ENCODE peak calls at places on chromosomes 12 and 14, in eight cellular contexts. One of them, this sample, is unnamed.

GRCh38 chr12:48767521-48767920 is 21.4 kb downstream of the ADCY6 start:
- DNase-seq in omental fat pad: no peak
- DNase-seq in choroid plexus epithelial cell: no peak
- DNase-seq in CD4-positive, alpha-beta T cell: no peak
- DNase-seq in stimulated activated CD8-positive, alpha-beta memory T cell treated with anti-CD3 and anti-CD28 coated beads, Interleukin-15, amount 100 ng/mL, for 24 hours: no peak
- DNase-seq in kidney: no peak
- DNase-seq in pancreas: no peak
- DNase-seq in T-helper 2 cell: no peak
- DNase-seq in this sample: no peak

GRCh38 chr12:108638141-108638823 is 4.6 kb upstream of the SELPLG start:
- DNase-seq in T-helper 2 cell: no peak
- DNase-seq in stimulated activated CD8-positive, alpha-beta memory T cell treated with anti-CD3 and anti-CD28 coated beads, Interleukin-15, amount 100 ng/mL, for 24 hours: no peak
- DNase-seq in pancreas: no peak
- DNase-seq in choroid plexus epithelial cell: no peak
- DNase-seq in omental fat pad: no peak
- DNase-seq in kidney: no peak
- DNase-seq in CD4-positive, alpha-beta T cell: no peak
- DNase-seq in this sample: no peak

GRCh38 chr14:64562432-64562831 is 12.7 kb downstream of the PPP1R36 start:
- DNase-seq in omental fat pad: no peak
- DNase-seq in choroid plexus epithelial cell: no peak
- DNase-seq in stimulated activated CD8-positive, alpha-beta memory T cell treated with anti-CD3 and anti-CD28 coated beads, Interleukin-15, amount 100 ng/mL, for 24 hours: no peak
- DNase-seq in kidney: no peak
- DNase-seq in CD4-positive, alpha-beta T cell: no peak
- DNase-seq in T-helper 2 cell: no peak
- DNase-seq in pancreas: no peak
- DNase-seq in this sample: no peak

GRCh38 chr12:57836442-57837375 is 9.8 kb downstream of the CTDSP2 start:
- DNase-seq in pancreas: no peak
- DNase-seq in kidney: peak
- DNase-seq in CD4-positive, alpha-beta T cell: peak
- DNase-seq in T-helper 2 cell: peak
- DNase-seq in stimulated activated CD8-positive, alpha-beta memory T cell treated with anti-CD3 and anti-CD28 coated beads, Interleukin-15, amount 100 ng/mL, for 24 hours: no peak
- DNase-seq in choroid plexus epithelial cell: peak
- DNase-seq in omental fat pad: no peak
- DNase-seq in this sample: no peak

GRCh38 chr14:42140831-42141279 is 534.2 kb downstream of the LRFN5 start:
- DNase-seq in T-helper 2 cell: no peak
- DNase-seq in omental fat pad: no peak
- DNase-seq in stimulated activated CD8-positive, alpha-beta memory T cell treated with anti-CD3 and anti-CD28 coated beads, Interleukin-15, amount 100 ng/mL, for 24 hours: no peak
- DNase-seq in choroid plexus epithelial cell: peak
- DNase-seq in CD4-positive, alpha-beta T cell: no peak
- DNase-seq in kidney: no peak
- DNase-seq in pancreas: no peak
- DNase-seq in this sample: no peak

GRCh38 chr14:100589071-100589759 is 2.0 kb upstream of the BEGAIN start:
- DNase-seq in T-helper 2 cell: no peak
- DNase-seq in kidney: peak
- DNase-seq in stimulated activated CD8-positive, alpha-beta memory T cell treated with anti-CD3 and anti-CD28 coated beads, Interleukin-15, amount 100 ng/mL, for 24 hours: no peak
- DNase-seq in choroid plexus epithelial cell: no peak
- DNase-seq in omental fat pad: no peak
- DNase-seq in pancreas: peak
- DNase-seq in CD4-positive, alpha-beta T cell: no peak
- DNase-seq in this sample: no peak

GRCh38 chr12:91413591-91413990 is 231.0 kb upstream of the DCN start:
- DNase-seq in stimulated activated CD8-positive, alpha-beta memory T cell treated with anti-CD3 and anti-CD28 coated beads, Interleukin-15, amount 100 ng/mL, for 24 hours: no peak
- DNase-seq in CD4-positive, alpha-beta T cell: no peak
- DNase-seq in kidney: no peak
- DNase-seq in pancreas: no peak
- DNase-seq in choroid plexus epithelial cell: peak
- DNase-seq in omental fat pad: no peak
- DNase-seq in T-helper 2 cell: no peak
- DNase-seq in this sample: no peak

GRCh38 chr12:42590324-42590934 is 883 bp upstream of the PRICKLE1 start:
- DNase-seq in stimulated activated CD8-positive, alpha-beta memory T cell treated with anti-CD3 and anti-CD28 coated beads, Interleukin-15, amount 100 ng/mL, for 24 hours: no peak
- DNase-seq in omental fat pad: no peak
- DNase-seq in pancreas: peak
- DNase-seq in kidney: peak
- DNase-seq in choroid plexus epithelial cell: no peak
- DNase-seq in CD4-positive, alpha-beta T cell: no peak
- DNase-seq in T-helper 2 cell: no peak
- DNase-seq in this sample: no peak

GRCh38 chr14:30387856-30388255 is 171.1 kb upstream of the G2E3 start:
- DNase-seq in T-helper 2 cell: no peak
- DNase-seq in choroid plexus epithelial cell: no peak
- DNase-seq in kidney: no peak
- DNase-seq in stimulated activated CD8-positive, alpha-beta memory T cell treated with anti-CD3 and anti-CD28 coated beads, Interleukin-15, amount 100 ng/mL, for 24 hours: no peak
- DNase-seq in pancreas: no peak
- DNase-seq in omental fat pad: no peak
- DNase-seq in CD4-positive, alpha-beta T cell: no peak
- DNase-seq in this sample: no peak

GRCh38 chr14:90981658-90982057 is 78.8 kb downstream of the RPS6KA5 start:
- DNase-seq in choroid plexus epithelial cell: no peak
- DNase-seq in stimulated activated CD8-positive, alpha-beta memory T cell treated with anti-CD3 and anti-CD28 coated beads, Interleukin-15, amount 100 ng/mL, for 24 hours: no peak
- DNase-seq in pancreas: no peak
- DNase-seq in kidney: no peak
- DNase-seq in omental fat pad: no peak
- DNase-seq in T-helper 2 cell: no peak
- DNase-seq in CD4-positive, alpha-beta T cell: no peak
- DNase-seq in this sample: no peak

GRCh38 chr12:57611810-57612710 is 825 bp downstream of the ARHGEF25 start:
- DNase-seq in kidney: peak
- DNase-seq in omental fat pad: no peak
- DNase-seq in stimulated activated CD8-positive, alpha-beta memory T cell treated with anti-CD3 and anti-CD28 coated beads, Interleukin-15, amount 100 ng/mL, for 24 hours: no peak
- DNase-seq in CD4-positive, alpha-beta T cell: no peak
- DNase-seq in T-helper 2 cell: no peak
- DNase-seq in choroid plexus epithelial cell: no peak
- DNase-seq in pancreas: no peak
- DNase-seq in this sample: no peak

GRCh38 chr12:91109148-91109564 is 2.1 kb downstream of the LUM start:
- DNase-seq in T-helper 2 cell: no peak
- DNase-seq in choroid plexus epithelial cell: peak
- DNase-seq in stimulated activated CD8-positive, alpha-beta memory T cell treated with anti-CD3 and anti-CD28 coated beads, Interleukin-15, amount 100 ng/mL, for 24 hours: peak
- DNase-seq in pancreas: peak
- DNase-seq in CD4-positive, alpha-beta T cell: peak
- DNase-seq in kidney: peak
- DNase-seq in omental fat pad: peak
- DNase-seq in this sample: peak

GRCh38 chr14:104602315-104602932 is 2.1 kb downstream of the TMEM179 start:
- DNase-seq in pancreas: no peak
- DNase-seq in omental fat pad: no peak
- DNase-seq in choroid plexus epithelial cell: no peak
- DNase-seq in CD4-positive, alpha-beta T cell: no peak
- DNase-seq in T-helper 2 cell: no peak
- DNase-seq in stimulated activated CD8-positive, alpha-beta memory T cell treated with anti-CD3 and anti-CD28 coated beads, Interleukin-15, amount 100 ng/mL, for 24 hours: no peak
- DNase-seq in kidney: no peak
- DNase-seq in this sample: no peak

GRCh38 chr12:7934560-7935463 is 1.2 kb downstream of the SLC2A3 start:
- DNase-seq in kidney: no peak
- DNase-seq in omental fat pad: no peak
- DNase-seq in stimulated activated CD8-positive, alpha-beta memory T cell treated with anti-CD3 and anti-CD28 coated beads, Interleukin-15, amount 100 ng/mL, for 24 hours: no peak
- DNase-seq in CD4-positive, alpha-beta T cell: no peak
- DNase-seq in pancreas: no peak
- DNase-seq in choroid plexus epithelial cell: peak
- DNase-seq in T-helper 2 cell: no peak
- DNase-seq in this sample: no peak

GRCh38 chr12:109385339-109386078 is 37.8 kb downstream of the MYO1H start:
- DNase-seq in stimulated activated CD8-positive, alpha-beta memory T cell treated with anti-CD3 and anti-CD28 coated beads, Interleukin-15, amount 100 ng/mL, for 24 hours: no peak
- DNase-seq in kidney: no peak
- DNase-seq in pancreas: no peak
- DNase-seq in T-helper 2 cell: no peak
- DNase-seq in CD4-positive, alpha-beta T cell: no peak
- DNase-seq in omental fat pad: no peak
- DNase-seq in choroid plexus epithelial cell: peak
- DNase-seq in this sample: no peak

GRCh38 chr12:106682594-106683234 is 91.8 kb upstream of the RIC8B start:
- DNase-seq in T-helper 2 cell: no peak
- DNase-seq in CD4-positive, alpha-beta T cell: no peak
- DNase-seq in omental fat pad: no peak
- DNase-seq in stimulated activated CD8-positive, alpha-beta memory T cell treated with anti-CD3 and anti-CD28 coated beads, Interleukin-15, amount 100 ng/mL, for 24 hours: no peak
- DNase-seq in kidney: no peak
- DNase-seq in choroid plexus epithelial cell: peak
- DNase-seq in pancreas: no peak
- DNase-seq in this sample: no peak

GRCh38 chr12:109393437-109394345 is 46.0 kb downstream of the MYO1H start:
- DNase-seq in T-helper 2 cell: no peak
- DNase-seq in CD4-positive, alpha-beta T cell: peak
- DNase-seq in omental fat pad: no peak
- DNase-seq in choroid plexus epithelial cell: peak
- DNase-seq in stimulated activated CD8-positive, alpha-beta memory T cell treated with anti-CD3 and anti-CD28 coated beads, Interleukin-15, amount 100 ng/mL, for 24 hours: no peak
- DNase-seq in kidney: no peak
- DNase-seq in pancreas: no peak
- DNase-seq in this sample: peak

GRCh38 chr12:108959748-108960655 is 60.9 kb downstream of the SVOP start:
- DNase-seq in pancreas: no peak
- DNase-seq in omental fat pad: no peak
- DNase-seq in choroid plexus epithelial cell: no peak
- DNase-seq in kidney: no peak
- DNase-seq in stimulated activated CD8-positive, alpha-beta memory T cell treated with anti-CD3 and anti-CD28 coated beads, Interleukin-15, amount 100 ng/mL, for 24 hours: no peak
- DNase-seq in CD4-positive, alpha-beta T cell: no peak
- DNase-seq in T-helper 2 cell: no peak
- DNase-seq in this sample: no peak

GRCh38 chr14:93285048-93285447 is 47.8 kb downstream of the BTBD7 start:
- DNase-seq in kidney: no peak
- DNase-seq in choroid plexus epithelial cell: peak
- DNase-seq in omental fat pad: no peak
- DNase-seq in T-helper 2 cell: no peak
- DNase-seq in stimulated activated CD8-positive, alpha-beta memory T cell treated with anti-CD3 and anti-CD28 coated beads, Interleukin-15, amount 100 ng/mL, for 24 hours: no peak
- DNase-seq in CD4-positive, alpha-beta T cell: no peak
- DNase-seq in pancreas: no peak
- DNase-seq in this sample: no peak

GRCh38 chr14:106738075-106738474 is 1211.7 kb downstream of the TMEM121 start:
- DNase-seq in T-helper 2 cell: no peak
- DNase-seq in CD4-positive, alpha-beta T cell: no peak
- DNase-seq in omental fat pad: no peak
- DNase-seq in stimulated activated CD8-positive, alpha-beta memory T cell treated with anti-CD3 and anti-CD28 coated beads, Interleukin-15, amount 100 ng/mL, for 24 hours: no peak
- DNase-seq in pancreas: no peak
- DNase-seq in kidney: no peak
- DNase-seq in choroid plexus epithelial cell: no peak
- DNase-seq in this sample: peak